ENCODE peak calls at places on chromosomes 4 and X, in eight cellular contexts. G is epithelial cell of prostate; S is lung; B is glutamatergic neuron; K is A172; Y is HCT116; P is stimulated activated naive CD8-positive, alpha-beta T cell treated with anti-CD3 and anti-CD28 coated beads, Interleukin-15, Interleukin-2, amounts not matched to agents 100 U/mL and 50 U/mL, for 24 hours; V is small intestine. W is an unnamed sample.

GRCh38 chr4:55272576-55272975 is 73.5 kb upstream of the SRD5A3 start:
- DNase-seq in V (no peak), Y (no peak), K (no peak), S (no peak), B (no peak), G (no peak), P (no peak), W (no peak)

GRCh38 chr4:32658019-32658418 is 1937.8 kb downstream of the PCDH7 start:
- DNase-seq in Y (no peak), K (no peak), P (no peak), B (no peak), G (no peak), V (no peak), S (no peak), W (no peak)

GRCh38 chrX:68511255-68511654 is 12.4 kb downstream of the YIPF6 start:
- DNase-seq in G (no peak), B (peak; percentile 19), S (peak; percentile 46), V (peak; percentile 47), Y (no peak), P (peak; percentile 29), K (peak; percentile 27), W (no peak)

GRCh38 chr4:135601351-135601750 is 1399.8 kb upstream of the PABPC4L start:
- DNase-seq in K (no peak), B (no peak), V (no peak), G (no peak), Y (no peak), S (no peak), P (no peak), W (no peak)

GRCh38 chr4:31803511-31804195 is 1083.5 kb downstream of the PCDH7 start:
- DNase-seq in S (no peak), K (peak; percentile 21), P (no peak), Y (no peak), V (no peak), B (no peak), G (no peak), W (no peak)

GRCh38 chr4:74823194-74823593 is 28.9 kb upstream of the BTC start:
- DNase-seq in K (no peak), P (no peak), S (no peak), G (no peak), V (no peak), Y (no peak), B (no peak), W (no peak)

GRCh38 chr4:56655627-56656345 is 25.3 kb downstream of the HOPX start:
- DNase-seq in K (no peak), B (peak; percentile 50), Y (no peak), V (peak; percentile 14), G (no peak), S (no peak), P (peak; percentile 55), W (peak; percentile 48)

GRCh38 chr4:15882675-15883086 is 55.9 kb downstream of the FGFBP1 start:
- DNase-seq in P (peak; percentile 45), S (peak; percentile 43), K (peak; percentile 67), B (peak; percentile 50), Y (peak; percentile 79), G (no peak), V (peak; percentile 80), W (peak; percentile 23)

GRCh38 chr4:47145630-47146029 is 114.3 kb downstream of the GABRB1 start:
- DNase-seq in G (no peak), P (no peak), K (peak; percentile 75), B (no peak), V (no peak), S (no peak), Y (no peak), W (no peak)

GRCh38 chr4:86376850-86377249 is 17.0 kb upstream of the MAPK10 start:
- DNase-seq in S (no peak), G (no peak), V (no peak), B (no peak), K (no peak), Y (no peak), P (no peak), W (no peak)

GRCh38 chr4:124121511-124121934 is 591.0 kb downstream of the ANKRD50 start:
- DNase-seq in Y (no peak), S (no peak), G (peak; percentile 41), P (no peak), B (no peak), V (no peak), K (no peak), W (no peak)

GRCh38 chr4:78660559-78660958 is 109.0 kb downstream of the ANXA3 start:
- DNase-seq in V (no peak), P (no peak), S (no peak), K (no peak), G (no peak), Y (no peak), B (no peak), W (no peak)

GRCh38 chr4:100299441-100299840 is 109.2 kb upstream of the DDIT4L start:
- DNase-seq in S (no peak), Y (peak; percentile 8), K (no peak), V (no peak), G (no peak), P (no peak), B (no peak), W (no peak)

GRCh38 chr4:70737006-70737405 is 15.2 kb downstream of the RUFY3 start:
- DNase-seq in Y (no peak), B (no peak), S (no peak), V (no peak), P (no peak), G (no peak), K (no peak), W (no peak)

GRCh38 chrX:2391869-2392606 is 108.7 kb downstream of the DHRSX start:
- DNase-seq in V (no peak), B (no peak), S (no peak), G (peak; percentile 67), Y (peak; percentile 94), P (no peak), K (peak; percentile 100), W (no peak)

GRCh38 chr4:126364290-126364978 is 1049.7 kb downstream of the FAT4 start:
- DNase-seq in K (no peak), G (no peak), B (no peak), P (no peak), S (no peak), Y (no peak), V (no peak), W (no peak)

GRCh38 chrX:115068896-115069295 is 51.5 kb upstream of the IL13RA2 start:
- DNase-seq in G (no peak), B (no peak), V (no peak), S (no peak), Y (no peak), P (no peak), K (no peak), W (no peak)

GRCh38 chrX:101488796-101489195 is 3.5 kb downstream of the ARMCX4 start:
- DNase-seq in G (no peak), P (no peak), K (no peak), Y (no peak), V (no peak), S (no peak), B (no peak), W (no peak)

GRCh38 chrX:16725067-16725466 is 5.7 kb downstream of the SYAP1 start:
- DNase-seq in K (no peak), V (peak; percentile 61), P (no peak), B (no peak), Y (no peak), S (no peak), G (no peak), W (no peak)

GRCh38 chr4:94545296-94545695 is 93.6 kb downstream of the PDLIM5 start:
- DNase-seq in P (no peak), B (no peak), S (no peak), G (no peak), V (no peak), Y (no peak), K (peak; percentile 52), W (no peak)